ENCODE peak calls at places on chromosomes 5 and 9, in four cellular contexts. F is psoas muscle, A is fibroblast of pulmonary artery, J is nephron progenitor cell. U is an unnamed sample.

GRCh38 chr5:38692780-38693507 is 136.5 kb upstream of the LIFR start:
- DNase-seq in F (no peak), A (no peak), J (no peak), U (no peak)

GRCh38 chr9:137048655-137049543 is 2.9 kb upstream of the NPDC1 start:
- DNase-seq in A (no peak), F (no peak), J (no peak), U (no peak)

GRCh38 chr5:42309865-42310264 is 113.4 kb upstream of the GHR start:
- DNase-seq in J (no peak), A (no peak), F (no peak), U (no peak)

GRCh38 chr9:21605489-21605931 is 123.4 kb upstream of the IFNE start:
- DNase-seq in J (no peak), F (no peak), A (peak; percentile 97), U (peak; percentile 56)

GRCh38 chr9:105007143-105007542 is 79.2 kb upstream of the ABCA1 start:
- DNase-seq in J (no peak), A (peak; percentile 95), F (no peak), U (peak; percentile 58)

GRCh38 chr9:91033802-91034201 is 232.2 kb downstream of the SYK start:
- DNase-seq in A (no peak), F (no peak), J (peak; percentile 29), U (no peak)

GRCh38 chr5:63262191-63262981 is 683.8 kb downstream of the LRRC70 start:
- DNase-seq in A (peak; percentile 90), F (no peak), J (no peak), U (peak; percentile 54)

GRCh38 chr5:60333103-60333502 is 366.9 kb downstream of the DEPDC1B start:
- DNase-seq in J (no peak), A (no peak), F (no peak), U (peak; percentile 11)

GRCh38 chr5:134003064-134003956 is 1.5 kb downstream of the VDAC1 start:
- DNase-seq in A (no peak), J (no peak), F (no peak), U (no peak)

GRCh38 chr5:172150514-172151425 is 37.3 kb downstream of the STK10 start:
- DNase-seq in J (no peak), A (no peak), F (peak; percentile 73), U (no peak)

GRCh38 chr5:178314961-178315820 is 82.6 kb upstream of the PHYKPL start:
- DNase-seq in A (no peak), F (peak; percentile 33), J (no peak), U (no peak)

GRCh38 chr9:75087824-75088645 is at the start of the genes NMRK1 and OSTF1:
- DNase-seq in A (peak; percentile 97), F (peak; percentile 98), J (peak; percentile 95), U (peak; percentile 95)

GRCh38 chr9:75090579-75090978 is 2.3 kb downstream of the OSTF1 start:
- DNase-seq in J (no peak), A (no peak), F (no peak), U (no peak)

GRCh38 chr9:75089369-75089766 is 1.1 kb downstream of the OSTF1 start:
- DNase-seq in J (no peak), A (no peak), F (no peak), U (no peak)

GRCh38 chr9:75087279-75087823 is 604 bp downstream of the NMRK1 start:
- DNase-seq in A (peak; percentile 63), J (peak; percentile 10), F (no peak), U (peak; percentile 56)

DNA sequence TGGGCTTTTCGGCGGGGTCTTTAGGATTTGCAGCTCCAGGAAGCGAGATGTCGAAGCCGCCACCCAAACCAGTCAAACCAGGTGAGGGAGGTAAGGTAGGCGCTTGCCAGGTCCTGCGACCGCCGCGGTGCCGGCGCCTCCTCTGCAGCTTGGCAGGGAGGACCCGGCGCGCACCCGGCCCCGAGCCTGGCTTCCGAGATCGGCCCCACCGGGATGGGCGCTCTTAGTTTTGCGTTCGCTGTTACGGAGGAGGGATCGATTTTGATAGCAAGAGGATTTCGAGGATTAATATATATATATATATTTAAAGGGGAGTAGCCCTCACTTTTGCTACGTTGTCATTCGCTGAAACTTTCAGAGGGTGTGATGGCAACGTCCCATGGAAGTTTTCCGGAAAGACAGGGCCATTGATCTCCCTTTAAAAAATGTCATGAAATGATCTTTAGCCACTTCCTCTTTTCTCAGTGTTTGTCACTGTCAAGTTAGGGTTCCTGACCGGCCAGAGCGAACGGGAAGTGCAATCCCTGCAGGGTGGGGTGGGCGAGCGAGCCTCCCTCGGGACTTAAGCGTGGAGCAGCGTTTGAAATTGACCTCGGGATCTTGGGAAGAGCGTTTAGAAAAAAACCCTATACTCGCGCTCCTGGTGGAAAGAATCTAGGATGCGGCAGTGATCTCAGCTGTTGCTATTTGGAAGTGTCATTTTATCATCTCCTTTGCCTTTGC is 493 bp downstream of the OSTF1 start:
- DNase-seq in J (peak; percentile 66), A (peak; percentile 69), F (peak; percentile 83), U (peak; percentile 65)
- TF ChIP-seq CTCF in J (no peak), A (peak; percentile 48), F (peak; percentile 46), U (peak; percentile 72)

GRCh38 chr5:156819967-156820581 is 30.0 kb upstream of the PPP1R2B start:
- DNase-seq in J (no peak), F (no peak), A (no peak), U (no peak)

GRCh38 chr5:156819537-156819936 is 30.6 kb upstream of the PPP1R2B start:
- DNase-seq in A (no peak), J (no peak), F (no peak), U (no peak)

GRCh38 chr5:156812959-156813358 is 37.1 kb upstream of the PPP1R2B start:
- DNase-seq in A (no peak), J (no peak), F (no peak), U (no peak)

GRCh38 chr5:156815988-156816599 is 34.0 kb upstream of the PPP1R2B start:
- DNase-seq in A (peak; percentile 26), F (no peak), J (peak; percentile 23), U (peak; percentile 4)
- TF ChIP-seq CTCF in A (peak; percentile 37), F (peak; percentile 43), J (peak; percentile 31), U (peak; percentile 65)

GRCh38 chr5:93578813-93579560 is 2.0 kb downstream of the NR2F1-AS1 start:
- DNase-seq in F (no peak), A (peak; percentile 82), J (no peak), U (no peak)
- TF ChIP-seq CTCF in F (no peak), A (no peak), J (no peak), U (peak; percentile 29)

GRCh38 chr9:133342570-133342969 is 5.4 kb downstream of the MED22 start:
- DNase-seq in A (no peak), J (no peak), F (no peak), U (no peak)
- TF ChIP-seq CTCF in A (peak; percentile 20), J (no peak), F (no peak), U (peak; percentile 43)